ENCODE peak calls at places on chromosomes 4 and X, in four cellular contexts. S is foreskin keratinocyte; T is CD8-positive, alpha-beta memory T cell; A is stimulated activated CD8-positive, alpha-beta memory T cell treated with anti-CD3 and anti-CD28 coated beads, Interleukin-15, amount 100 ng/mL, for 4 hours. X is an unnamed sample.

GRCh38 chr4:176034498-176034897 is 31.1 kb upstream of the WDR17 start:
- DNase-seq in S (no peak), T (no peak), A (no peak), X (peak)

GRCh38 chrX:103356897-103357296 is 591 bp downstream of the TCEAL9 start:
- DNase-seq in S (no peak), A (no peak), T (no peak), X (no peak)

GRCh38 chrX:3345281-3346081 is 971 bp downstream of the MXRA5 start:
- DNase-seq in A (no peak), S (no peak), T (no peak), X (peak)

GRCh38 chr4:7530026-7530562 is 95.4 kb upstream of the PSAPL1 start:
- DNase-seq in A (no peak), S (no peak), T (no peak), X (no peak)

GRCh38 chr4:123399638-123400358 is 3.2 kb downstream of the SPRY1 start:
- DNase-seq in T (no peak), S (peak), A (no peak), X (no peak)

GRCh38 chrX:39309018-39309620 is 507.9 kb downstream of the MID1IP1 start:
- DNase-seq in A (no peak), S (peak), T (no peak), X (no peak)

GRCh38 chr4:81376720-81377119 is 95.0 kb downstream of the RASGEF1B start:
- DNase-seq in A (no peak), S (no peak), T (no peak), X (no peak)

GRCh38 chr4:123430031-123430430 is 33.4 kb downstream of the SPRY1 start:
- DNase-seq in S (no peak), T (no peak), A (no peak), X (no peak)

GRCh38 chrX:45050558-45050957 is 150.1 kb downstream of the DIPK2B start:
- DNase-seq in A (no peak), T (no peak), S (no peak), X (no peak)

GRCh38 chrX:107849747-107850478 is 24.2 kb downstream of the MID2 start:
- DNase-seq in A (no peak), S (no peak), T (no peak), X (no peak)

GRCh38 chrX:11758400-11759171 is 549 bp downstream of the MSL3 start:
- DNase-seq in S (no peak), A (peak), T (peak), X (peak)

GRCh38 chrX:55758033-55758432 is 40.5 kb downstream of the RRAGB start:
- DNase-seq in T (no peak), S (no peak), A (no peak), X (no peak)